ENCODE peak calls at places on chromosome 9, in four cellular contexts. F, K, X and U are unnamed samples.
A peak's percentile ranks its signal among the peaks of the same experiment; 100 is the strongest.

GRCh38 chr9:89179535-89179919 is 909 bp upstream of the SHC3 start:
- DNase-seq in X (no peak), K (no peak), F (no peak), U (no peak)

GRCh38 chr9:108156270-108156998 is 666.9 kb upstream of the KLF4 start:
- DNase-seq in F (no peak), X (no peak), K (no peak), U (no peak)

GRCh38 chr9:102974530-102974929 is 20.6 kb upstream of the CYLC2 start:
- DNase-seq in K (no peak), X (no peak), F (no peak), U (no peak)

GRCh38 chr9:128275198-128276007 is at the start of gene GOLGA2:
- DNase-seq in F (peak; percentile 30), K (peak; percentile 35), X (peak; percentile 43), U (peak; percentile 17)

GRCh38 chr9:134240371-134240770 is 76.0 kb upstream of the RNU6ATAC start:
- DNase-seq in K (no peak), F (no peak), X (no peak), U (no peak)

GRCh38 chr9:110650991-110651411 is 17.6 kb upstream of the MUSK start:
- DNase-seq in X (no peak), K (no peak), F (no peak), U (no peak)

GRCh38 chr9:137278061-137278912 is 761 bp downstream of the TOR4A start:
- DNase-seq in X (peak; percentile 60), K (no peak), F (no peak), U (no peak)

GRCh38 chr9:114282926-114283325 is 40.0 kb upstream of the ORM1 start:
- DNase-seq in F (no peak), K (no peak), X (peak; percentile 4), U (no peak)

GRCh38 chr9:80061940-80062339 is 490.2 kb downstream of the TLE4 start:
- DNase-seq in X (no peak), K (no peak), F (no peak), U (no peak)

GRCh38 chr9:134928796-134929559 is 11.3 kb upstream of the FCN1 start:
- DNase-seq in K (no peak), F (no peak), X (no peak), U (no peak)

GRCh38 chr9:104743377-104743985 is 4.0 kb upstream of the NIPSNAP3A start:
- DNase-seq in K (no peak), F (no peak), X (no peak), U (no peak)

GRCh38 chr9:137277329-137278041 is at the start of gene TOR4A:
- DNase-seq in X (peak; percentile 92), K (peak; percentile 66), F (no peak), U (peak; percentile 66)

GRCh38 chr9:86485359-86485758 is 131.1 kb upstream of the TUT7 start:
- DNase-seq in F (no peak), K (no peak), X (no peak), U (no peak)

GRCh38 chr9:136132500-136133050 is 13.9 kb upstream of the TMEM250 start:
- DNase-seq in F (no peak), X (no peak), K (no peak), U (no peak)

GRCh38 chr9:5549671-5550650 is 39.6 kb downstream of the PDCD1LG2 start:
- DNase-seq in F (no peak), K (no peak), X (no peak), U (no peak)

GRCh38 chr9:91179237-91180138 is 182.2 kb downstream of the AUH start:
- DNase-seq in X (no peak), F (no peak), K (no peak), U (no peak)

GRCh38 chr9:114587345-114588149 is at the start of gene ATP6V1G1:
- DNase-seq in K (peak; percentile 98), X (peak; percentile 99), F (peak; percentile 98), U (peak; percentile 99)

GRCh38 chr9:134360897-134361296 is 34.6 kb downstream of the RXRA start:
- DNase-seq in K (no peak), F (no peak), X (no peak), U (no peak)

GRCh38 chr9:117414220-117414905 is 494 bp downstream of the ASTN2 start:
- DNase-seq in X (peak; percentile 56), F (peak; percentile 37), K (no peak), U (no peak)

GRCh38 chr9:114852050-114852594 is 46.3 kb upstream of the TNFSF15 start:
- DNase-seq in K (no peak), X (no peak), F (no peak), U (no peak)

GRCh38 chr9:93265301-93265971 is 81.5 kb downstream of the WNK2 start:
- DNase-seq in K (no peak), F (no peak), X (no peak), U (no peak)

GRCh38 chr9:137308102-137308619 is 6.1 kb upstream of the NRARP start:
- DNase-seq in K (peak; percentile 29), X (peak; percentile 39), F (peak; percentile 11), U (no peak)

GRCh38 chr9:136333045-136333444 is 5.7 kb downstream of the GPSM1 start:
- DNase-seq in X (no peak), F (no peak), K (no peak), U (no peak)

GRCh38 chr9:18614651-18615050 is 140.7 kb downstream of the ADAMTSL1 start:
- DNase-seq in F (no peak), K (no peak), X (no peak), U (no peak)

GRCh38 chr9:134320195-134320885 is 5.9 kb upstream of the RXRA start:
- DNase-seq in X (no peak), F (no peak), K (no peak), U (no peak)

GRCh38 chr9:120436937-120437592 is 142.9 kb downstream of the CDK5RAP2 start:
- DNase-seq in K (no peak), X (no peak), F (no peak), U (no peak)

GRCh38 chr9:98193336-98193944 is 1.0 kb upstream of the CORO2A start:
- DNase-seq in F (no peak), X (no peak), K (no peak), U (no peak)

GRCh38 chr9:135152608-135153337 is 65.3 kb downstream of the OLFM1 start:
- DNase-seq in K (no peak), F (no peak), X (peak; percentile 88), U (no peak)

GRCh38 chr9:124598048-124598447 is 90.8 kb upstream of the NR5A1 start:
- DNase-seq in K (no peak), X (no peak), F (no peak), U (no peak)

GRCh38 chr9:75170898-75171360 is 82.6 kb downstream of the OSTF1 start:
- DNase-seq in K (no peak), X (no peak), F (no peak), U (no peak)

GRCh38 chr9:131868766-131869165 is 128.9 kb upstream of the RAPGEF1 start:
- DNase-seq in X (no peak), K (no peak), F (no peak), U (no peak)

GRCh38 chr9:115930472-115930871 is 223.1 kb upstream of the PAPPA start:
- DNase-seq in F (no peak), K (no peak), X (no peak), U (no peak)

GRCh38 chr9:83281306-83282255 is 218.6 kb upstream of the RASEF start:
- DNase-seq in X (no peak), F (no peak), K (no peak), U (no peak)